ENCODE peak calls at places on chromosomes 12 and 14, in five cellular contexts. P is WERI-Rb-1, N is mucosa of descending colon, Q is mammary epithelial cell, M is neural progenitor cell. L is an unnamed sample.

GRCh38 chr12:40033260-40033649 is 72.6 kb downstream of the SLC2A13 start:
- DNase-seq in P (no peak), N (peak; percentile 74), Q (no peak), M (peak; percentile 31), L (no peak)

GRCh38 chr12:70948236-70948975 is 27.9 kb upstream of the PTPRR start:
- DNase-seq in P (no peak), N (no peak), Q (no peak), M (no peak), L (no peak)

GRCh38 chr14:99604766-99605298 is 825 bp upstream of the CCDC85C start:
- DNase-seq in P (peak; percentile 62), N (peak; percentile 39), Q (peak; percentile 40), M (peak; percentile 82), L (peak; percentile 33)

GRCh38 chr12:80116735-80117134 is 17.4 kb downstream of the OTOGL start:
- DNase-seq in P (no peak), N (no peak), Q (no peak), M (no peak), L (no peak)

GRCh38 chr12:26126340-26127284 is 1.8 kb upstream of the BHLHE41 start:
- DNase-seq in P (peak; percentile 76), N (peak; percentile 86), Q (peak; percentile 89), M (peak; percentile 94), L (peak; percentile 85)

GRCh38 chr14:62329427-62329826 is 567.2 kb downstream of the SNAPC1 start:
- DNase-seq in P (no peak), N (no peak), Q (no peak), M (no peak), L (peak; percentile 22)

GRCh38 chr12:130026608-130027176 is 122.9 kb upstream of the TMEM132D start:
- DNase-seq in P (peak; percentile 64), N (peak; percentile 70), Q (no peak), M (peak; percentile 63), L (no peak)

GRCh38 chr12:583251-583869 is 79.9 kb downstream of the NINJ2 start:
- DNase-seq in P (no peak), N (no peak), Q (no peak), M (peak; percentile 40), L (no peak)

GRCh38 chr12:122072031-122072970 is 6.3 kb upstream of the MLXIP start:
- DNase-seq in P (no peak), N (peak; percentile 50), Q (peak; percentile 80), M (peak; percentile 26), L (peak; percentile 96)

GRCh38 chr14:36524220-36524837 is 4.3 kb upstream of the NKX2-1 start:
- DNase-seq in P (no peak), N (no peak), Q (no peak), M (peak; percentile 77), L (no peak)

GRCh38 chr12:116426391-116427136 is 132.6 kb upstream of the MAP1LC3B2 start:
- DNase-seq in P (no peak), N (no peak), Q (peak; percentile 91), M (peak; percentile 50), L (peak; percentile 98)

GRCh38 chr14:35704793-35705493 is 104.2 kb downstream of the RALGAPA1 start:
- DNase-seq in P (no peak), N (no peak), Q (no peak), M (no peak), L (no peak)

GRCh38 chr14:104681689-104682074 is 7.7 kb upstream of the INF2 start:
- DNase-seq in P (peak; percentile 79), N (peak; percentile 94), Q (peak; percentile 77), M (peak; percentile 81), L (peak; percentile 80)

DNA sequence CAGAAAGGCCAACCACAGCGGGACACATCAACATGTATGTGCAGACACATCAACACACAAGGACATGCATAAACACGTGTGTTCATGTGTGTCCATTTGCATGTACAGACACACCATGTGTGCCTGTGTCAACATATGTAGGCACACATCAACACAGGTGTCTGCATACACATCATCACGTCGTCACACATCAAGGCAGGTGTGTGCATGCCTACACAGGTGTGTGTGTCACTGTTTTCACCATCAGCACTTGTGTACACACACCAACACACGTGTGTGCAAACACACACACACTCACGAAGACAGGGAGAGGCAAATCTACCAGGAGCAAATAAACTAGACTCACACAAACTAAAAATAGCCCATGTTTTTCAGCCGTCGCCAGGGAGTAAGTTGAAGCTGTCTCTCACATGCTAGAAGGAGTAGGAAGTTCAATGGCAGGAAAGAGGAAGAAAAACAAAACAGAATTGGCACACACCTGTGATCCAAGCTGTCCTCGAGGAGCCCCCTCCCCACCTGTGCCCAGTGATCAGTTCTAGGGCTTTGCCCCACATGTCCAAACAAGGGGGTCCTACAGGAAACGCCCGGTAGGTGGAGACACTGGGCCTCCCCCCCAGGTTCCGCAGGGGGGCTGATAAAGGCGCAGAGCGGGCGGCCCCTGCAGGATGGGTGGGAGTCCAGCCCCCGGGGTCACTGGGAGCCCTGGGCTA is 7.4 kb downstream of the SCARB1 start:
- DNase-seq in P (no peak), N (no peak), Q (no peak), M (no peak), L (no peak)
- TF ChIP-seq CTCF in P (no peak), N (no peak), Q (no peak), M (no peak), L (no peak)

DNA sequence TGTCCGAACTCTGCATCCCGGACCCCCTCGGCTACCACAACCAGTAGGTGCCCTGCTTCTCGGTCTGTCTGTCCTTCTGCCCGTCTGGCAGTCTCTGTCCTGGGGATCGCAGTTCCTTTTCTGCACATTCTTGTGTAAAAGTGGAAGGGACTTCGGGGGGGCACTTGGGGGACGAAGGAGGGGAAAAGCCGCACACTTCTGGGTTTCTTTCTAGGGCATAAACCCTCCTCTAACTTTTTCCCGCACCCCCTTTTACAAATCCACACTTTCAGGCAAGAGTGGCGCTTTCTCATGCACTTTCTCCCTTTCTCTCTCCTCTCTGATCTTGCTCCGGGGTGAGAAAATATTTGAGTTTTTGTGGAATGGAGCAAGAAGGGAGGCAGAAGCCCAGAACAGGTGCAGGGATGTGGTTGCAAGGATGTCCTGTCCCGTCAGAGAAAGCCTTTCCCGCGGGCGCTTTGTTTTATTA is 506 bp downstream of the ESRRB start:
- DNase-seq in P (no peak), N (no peak), Q (no peak), M (peak; percentile 28), L (no peak)
- H3K4me3 ChIP-seq in P (peak overlapping the region; percentile 60), N (no peak overlapping the region), Q (peak overlapping the region; percentile 19), M (peak overlapping the region; percentile 65), L (peak overlapping the region; percentile 15)

GRCh38 chr12:69196302-69197288 is 42.8 kb upstream of the CPSF6 start:
- DNase-seq in P (peak; percentile 9), N (peak; percentile 56), Q (peak; percentile 5), M (no peak), L (peak; percentile 12)
- TF ChIP-seq CTCF in P (peak; percentile 41), N (peak; percentile 17), Q (peak; percentile 64), M (no peak), L (peak; percentile 53)

GRCh38 chr12:6120796-6121473 is 3.5 kb downstream of the VWF start:
- DNase-seq in P (no peak), N (no peak), Q (no peak), M (no peak), L (no peak)

GRCh38 chr12:6123258-6123657 is 1.2 kb downstream of the VWF start:
- DNase-seq in P (no peak), N (no peak), Q (no peak), M (no peak), L (no peak)

GRCh38 chr12:6122211-6122610 is 2.3 kb downstream of the VWF start:
- DNase-seq in P (no peak), N (no peak), Q (no peak), M (no peak), L (no peak)

GRCh38 chr12:6118891-6119568 is 5.4 kb downstream of the VWF start:
- DNase-seq in P (no peak), N (no peak), Q (no peak), M (no peak), L (no peak)

DNA sequence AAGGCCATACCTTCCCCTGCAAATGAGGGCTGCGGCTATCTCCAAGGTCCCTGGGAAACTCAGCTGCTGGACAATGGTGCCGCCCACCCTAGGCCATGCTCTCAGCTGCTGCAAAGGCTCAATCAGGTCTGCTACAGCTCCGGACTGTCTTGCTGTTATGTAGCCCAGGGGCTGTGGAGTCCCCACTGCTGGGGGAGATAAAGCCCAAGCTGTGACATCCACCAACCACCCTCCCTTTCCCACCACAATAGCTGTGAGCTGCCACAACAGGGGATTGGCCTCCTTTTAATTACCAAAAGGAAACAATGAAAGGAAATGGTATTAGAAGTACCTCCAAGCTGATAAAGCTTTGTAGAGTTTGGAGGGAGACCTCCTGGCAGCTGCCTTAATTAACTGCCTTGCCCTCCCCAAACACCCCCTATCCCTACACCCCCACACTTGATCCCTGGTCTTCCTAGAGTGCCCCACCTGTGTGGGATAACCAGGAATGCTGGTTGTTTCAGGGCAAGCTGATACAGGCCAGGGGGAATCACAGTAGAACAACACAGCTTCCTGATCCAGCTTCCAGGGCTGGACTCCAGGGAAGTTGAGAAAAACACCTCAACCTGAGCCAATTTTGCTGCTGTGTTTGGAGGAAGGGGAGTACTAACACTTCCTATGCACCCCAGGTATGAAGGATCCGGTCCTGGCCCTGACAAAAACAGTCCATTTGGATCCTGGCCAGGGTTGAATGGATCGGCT is at the start of gene VWF:
- DNase-seq in P (no peak), N (no peak), Q (no peak), M (peak; percentile 75), L (no peak)
- H3K4me3 ChIP-seq in P (no peak within 1 kb of the TSS), N (no peak within 1 kb of the TSS), Q (no peak within 1 kb of the TSS), M (peak within 1 kb of the TSS; percentile 17), L (no peak within 1 kb of the TSS)

GRCh38 chr14:31261859-31262739 is 54.5 kb upstream of the HECTD1 start:
- DNase-seq in P (no peak), N (no peak), Q (no peak), M (peak; percentile 35), L (peak; percentile 69)

GRCh38 chr14:31263485-31264133 is 56.0 kb upstream of the HECTD1 start:
- DNase-seq in P (no peak), N (no peak), Q (peak; percentile 98), M (no peak), L (peak; percentile 100)

GRCh38 chr14:31257244-31257553 is 49.6 kb upstream of the HECTD1 start:
- DNase-seq in P (no peak), N (no peak), Q (no peak), M (no peak), L (no peak)

GRCh38 chr14:31258427-31259039 is 50.9 kb upstream of the HECTD1 start:
- DNase-seq in P (no peak), N (no peak), Q (no peak), M (no peak), L (no peak)

GRCh38 chr14:31261523-31261858 is 53.9 kb upstream of the HECTD1 start:
- DNase-seq in P (no peak), N (no peak), Q (no peak), M (no peak), L (no peak)
- TF ChIP-seq CTCF in P (no peak), N (no peak), Q (no peak), M (no peak), L (no peak)

DNA sequence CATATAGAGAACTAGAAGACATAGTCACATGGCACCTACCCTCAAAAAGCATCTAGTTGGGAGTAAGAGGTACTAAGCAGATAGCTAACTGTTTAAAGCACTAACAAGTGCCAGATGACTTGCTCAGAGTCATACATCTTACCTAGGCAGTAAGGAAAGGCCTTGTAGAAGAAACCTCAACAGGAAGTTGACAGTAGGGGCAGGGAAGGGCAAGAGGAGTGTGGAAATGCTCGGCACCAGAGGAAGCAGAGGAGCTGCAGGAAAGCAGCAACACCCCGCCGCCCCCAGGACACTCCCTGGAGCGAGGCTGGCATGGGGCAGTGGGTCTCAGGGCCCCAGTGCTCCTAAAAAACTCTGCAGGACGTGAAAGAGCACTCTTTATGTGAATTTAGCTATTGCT is 92.9 kb downstream of the PPP2R5C start:
- DNase-seq in P (no peak), N (no peak), Q (peak; percentile 9), M (no peak), L (no peak)
- H3K4me3 ChIP-seq in P (no peak overlapping the region), N (no peak overlapping the region), Q (no peak overlapping the region), M (no peak overlapping the region), L (no peak overlapping the region)